ENCODE peak calls at places on chromosomes 11 and 22, in five cellular contexts. X is IMR-90, P is neural progenitor cell, N is suprapubic skin, I is dorsolateral prefrontal cortex. F is an unnamed sample.

GRCh38 chr11:36672815-36673450 is 74.9 kb upstream of the RAG2 start:
- DNase-seq in X (peak; percentile 58), P (peak; percentile 29), N (no peak), I (no peak), F (peak; percentile 47)

GRCh38 chr22:45976351-45977002 is 485 bp downstream of the WNT7B start:
- DNase-seq in X (no peak), P (peak; percentile 44), N (no peak), I (no peak), F (no peak)

GRCh38 chr11:104043137-104043536 is 6.7 kb downstream of the DDI1 start:
- DNase-seq in X (peak; percentile 17), P (no peak), N (no peak), I (no peak), F (no peak)

GRCh38 chr11:12693075-12693473 is 18.9 kb downstream of the TEAD1 start:
- DNase-seq in X (no peak), P (no peak), N (no peak), I (no peak), F (no peak)

GRCh38 chr22:37848587-37849088 is 581 bp upstream of the EIF3L start:
- DNase-seq in X (peak; percentile 16), P (peak; percentile 32), N (no peak), I (no peak), F (peak; percentile 20)

GRCh38 chr11:75425422-75425821 is 7.6 kb downstream of the KLHL35 start:
- DNase-seq in X (no peak), P (peak; percentile 71), N (no peak), I (no peak), F (no peak)

GRCh38 chr22:48717883-48718817 is 1109.5 kb downstream of the BRD1 start:
- DNase-seq in X (no peak), P (no peak), N (no peak), I (peak; percentile 30), F (no peak)

GRCh38 chr22:41021655-41022454 is 70.5 kb upstream of the EP300 start:
- DNase-seq in X (peak; percentile 16), P (peak; percentile 76), N (peak; percentile 88), I (peak; percentile 65), F (peak; percentile 27)

GRCh38 chr11:78935408-78936101 is 360.9 kb upstream of the NARS2 start:
- DNase-seq in X (no peak), P (no peak), N (no peak), I (no peak), F (no peak)

GRCh38 chr11:19849107-19849789 is 136.6 kb downstream of the NAV2 start:
- DNase-seq in X (peak; percentile 41), P (no peak), N (no peak), I (no peak), F (no peak)

GRCh38 chr11:12599408-12600143 is 74.6 kb upstream of the TEAD1 start:
- DNase-seq in X (no peak), P (peak; percentile 71), N (no peak), I (peak; percentile 46), F (peak; percentile 15)

GRCh38 chr11:24593332-24593731 is 96.5 kb downstream of the LUZP2 start:
- DNase-seq in X (peak; percentile 4), P (no peak), N (no peak), I (no peak), F (peak; percentile 92)

GRCh38 chr11:108241370-108242037 is 18.6 kb downstream of the ATM start:
- DNase-seq in X (peak; percentile 20), P (no peak), N (no peak), I (no peak), F (no peak)

GRCh38 chr22:40265783-40266182 is 80.5 kb upstream of the ADSL start:
- DNase-seq in X (no peak), P (no peak), N (no peak), I (no peak), F (peak; percentile 7)

GRCh38 chr11:120473486-120473885 is 38.1 kb upstream of the GRIK4 start:
- DNase-seq in X (no peak), P (no peak), N (no peak), I (no peak), F (no peak)

GRCh38 chr22:29476116-29476515 is 3.9 kb upstream of the NEFH start:
- DNase-seq in X (no peak), P (peak; percentile 59), N (no peak), I (no peak), F (no peak)

GRCh38 chr11:18011633-18012313 is 1.1 kb downstream of the SERGEF start:
- DNase-seq in X (no peak), P (peak; percentile 15), N (no peak), I (peak; percentile 50), F (no peak)

GRCh38 chr11:119693253-119693815 is 35.7 kb downstream of the NECTIN1 start:
- DNase-seq in X (no peak), P (no peak), N (no peak), I (no peak), F (peak; percentile 66)

GRCh38 chr11:12799373-12799835 is 125.2 kb downstream of the TEAD1 start:
- DNase-seq in X (no peak), P (no peak), N (no peak), I (no peak), F (no peak)

GRCh38 chr11:23359297-23359696 is 499.0 kb upstream of the CCDC179 start:
- DNase-seq in X (peak; percentile 97), P (no peak), N (no peak), I (no peak), F (peak; percentile 94)

GRCh38 chr22:33699176-33699575 is 221.1 kb downstream of the LARGE1 start:
- DNase-seq in X (no peak), P (no peak), N (no peak), I (no peak), F (no peak)

GRCh38 chr11:65504671-65505433 is 6.0 kb downstream of the MALAT1 start:
- DNase-seq in X (peak; percentile 46), P (no peak), N (no peak), I (peak; percentile 14), F (peak; percentile 21)

GRCh38 chr11:10631761-10632160 is 61.8 kb downstream of the IRAG1 start:
- DNase-seq in X (no peak), P (no peak), N (no peak), I (no peak), F (no peak)

GRCh38 chr11:128061321-128061871 is 526.0 kb downstream of the ETS1 start:
- DNase-seq in X (peak; percentile 71), P (no peak), N (no peak), I (no peak), F (peak; percentile 23)

GRCh38 chr11:130314184-130314748 is 451 bp downstream of the ZBTB44 start:
- DNase-seq in X (peak; percentile 1), P (peak; percentile 81), N (peak; percentile 86), I (peak; percentile 70), F (no peak)

GRCh38 chr11:62852523-62853188 is 13.3 kb upstream of the WDR74 start:
- DNase-seq in X (no peak), P (no peak), N (no peak), I (no peak), F (no peak)

GRCh38 chr11:62853279-62853965 is 14.0 kb upstream of the WDR74 start:
- DNase-seq in X (no peak), P (no peak), N (no peak), I (no peak), F (no peak)

GRCh38 chr11:62855571-62856332 is 16.4 kb upstream of the WDR74 start:
- DNase-seq in X (peak; percentile 98), P (peak; percentile 99), N (peak; percentile 98), I (peak; percentile 96), F (peak; percentile 98)

GRCh38 chr11:62854825-62855570 is 15.6 kb upstream of the WDR74 start:
- DNase-seq in X (no peak), P (no peak), N (no peak), I (no peak), F (no peak)

GRCh38 chr11:62854013-62854824 is 14.8 kb upstream of the WDR74 start:
- DNase-seq in X (no peak), P (no peak), N (no peak), I (no peak), F (no peak)
- H3K4me3 ChIP-seq in X (peak overlapping the region; percentile 72), P (peak overlapping the region; percentile 87), N (peak overlapping the region; percentile 88), I (peak overlapping the region; percentile 86), F (peak overlapping the region; percentile 99)

DNA sequence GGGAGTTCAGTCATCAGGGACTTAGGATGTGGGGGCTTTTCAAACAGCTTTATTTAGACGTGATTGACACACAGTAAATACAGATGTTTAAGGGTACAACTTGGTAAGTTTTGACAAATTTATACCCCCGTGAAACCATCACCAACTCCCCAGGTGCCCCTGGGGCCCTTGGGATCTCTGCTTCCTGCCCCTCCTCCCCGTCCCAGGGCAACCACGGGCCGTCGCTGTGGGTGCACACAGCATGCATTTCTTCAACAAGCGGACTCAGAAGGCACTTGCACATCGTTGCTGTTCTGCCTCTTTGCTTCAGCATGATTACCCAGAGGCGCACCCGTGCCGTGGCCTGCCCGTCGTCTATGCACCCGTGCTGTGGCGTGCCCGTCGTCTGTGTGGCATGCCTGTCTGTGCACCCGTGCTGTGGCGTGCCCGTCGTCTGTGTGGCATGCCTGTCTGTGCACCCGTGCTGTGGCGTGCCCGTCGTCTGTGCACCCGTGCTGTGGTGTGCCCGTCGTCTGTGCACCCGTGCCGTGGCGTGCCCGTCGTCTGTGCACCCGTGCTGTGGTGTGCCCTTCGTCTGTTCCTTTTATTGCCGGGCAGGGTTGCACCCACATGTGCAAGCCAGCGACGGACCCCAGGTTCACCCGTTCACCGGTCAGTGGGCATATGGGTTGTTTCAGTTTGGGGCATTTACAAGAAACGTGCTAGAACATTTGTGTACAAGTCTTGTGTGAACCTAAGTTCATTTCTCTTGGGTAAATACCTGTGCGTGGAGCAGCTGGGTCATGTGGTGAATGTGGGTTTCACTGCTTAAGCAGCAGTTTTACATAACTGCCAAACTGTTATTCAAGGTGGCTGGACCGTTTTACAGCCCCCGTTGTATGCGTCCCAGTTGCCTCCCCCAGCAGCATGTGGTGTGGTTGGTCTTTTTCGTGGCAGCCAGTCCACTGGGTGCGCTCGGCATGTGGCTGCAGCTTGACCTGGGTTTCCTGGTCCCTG is 8.3 kb downstream of the CD81 start:
- DNase-seq in X (no peak), P (no peak), N (no peak), I (no peak), F (no peak)
- TF ChIP-seq CTCF in X (no peak), P (no peak), N (no peak), I (no peak), F (no peak)

GRCh38 chr11:115581871-115582639 is 77.8 kb upstream of the CADM1 start:
- DNase-seq in X (peak; percentile 5), P (peak; percentile 33), N (no peak), I (no peak), F (peak; percentile 62)
- H3K4me3 ChIP-seq in X (no peak overlapping the region), P (no peak overlapping the region), N (no peak overlapping the region), I (no peak overlapping the region), F (no peak overlapping the region)

DNA sequence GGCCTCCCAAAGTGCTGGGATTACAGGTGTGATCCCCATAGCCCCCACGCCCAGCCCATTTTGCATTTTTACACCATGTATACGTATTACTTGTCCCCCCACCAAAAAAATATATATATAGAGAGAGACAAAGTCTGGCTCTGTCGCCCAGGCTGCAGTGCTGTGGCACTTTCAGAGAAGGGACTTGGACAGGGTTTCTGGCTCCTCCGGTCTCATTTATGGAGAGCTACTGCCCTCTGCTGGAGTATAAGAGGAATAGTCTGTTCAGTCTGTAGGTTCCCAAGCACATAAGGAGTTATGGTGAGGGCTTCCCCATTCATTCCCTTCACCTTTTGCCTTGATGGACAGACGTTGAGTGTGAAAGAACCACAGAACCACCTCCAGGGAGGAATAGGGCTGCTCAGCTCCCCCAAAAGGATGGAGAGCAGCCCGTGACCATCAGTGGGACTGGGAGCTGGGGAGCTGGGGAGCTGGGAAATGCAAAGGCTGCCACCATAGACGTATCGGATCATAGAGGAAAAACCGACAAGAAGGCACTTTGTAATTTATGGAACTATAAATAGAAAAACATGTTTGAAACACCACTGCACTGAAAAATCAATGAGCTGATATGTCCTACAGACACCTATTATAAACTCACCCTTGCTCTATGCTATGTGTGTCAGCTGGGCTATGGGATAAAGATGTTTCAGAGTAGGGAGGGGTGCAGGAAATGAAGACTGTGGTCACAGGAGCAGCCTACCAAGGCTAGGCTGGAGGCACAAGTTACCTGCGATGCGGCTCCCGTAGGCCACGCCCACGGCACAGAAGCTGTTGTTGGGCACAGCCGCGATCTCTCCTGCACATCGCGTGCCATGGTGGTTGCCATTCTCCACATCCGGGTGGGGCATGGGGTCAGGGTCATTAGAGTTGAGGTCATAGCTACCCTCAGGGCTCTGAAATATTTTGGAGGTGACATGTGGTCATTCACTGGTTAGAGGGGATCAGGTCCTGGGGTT is 5.2 kb downstream of the PCSK7 start:
- DNase-seq in X (peak; percentile 78), P (peak; percentile 84), N (peak; percentile 79), I (no peak), F (peak; percentile 61)
- TF ChIP-seq CTCF in X (peak; percentile 84), P (peak; percentile 85), N (peak; percentile 73), I (peak; percentile 86), F (peak; percentile 77)